ENCODE peak calls at places on chromosome 2, in eight cellular contexts. A is effector memory CD4-positive, alpha-beta T cell; I is SJSA1; H is H7; N is fibroblast of mammary gland; G is psoas muscle; W is BE2C; T is WERI-Rb-1. Y is an unnamed sample.

GRCh38 chr2:8743261-8743660 is 61.4 kb downstream of the ID2 start:
- DNase-seq in A (no peak), I (no peak), H (no peak), N (no peak), G (no peak), W (no peak), T (no peak), Y (no peak)

GRCh38 chr2:216216951-216217903 is 108.1 kb downstream of the XRCC5 start:
- DNase-seq in A (no peak), I (peak; percentile 66), H (no peak), N (peak; percentile 61), G (no peak), W (peak; percentile 49), T (no peak), Y (no peak)

GRCh38 chr2:149768320-149768799 is 180.8 kb upstream of the MMADHC start:
- DNase-seq in A (no peak), I (no peak), H (no peak), N (peak; percentile 14), G (no peak), W (no peak), T (no peak), Y (no peak)

GRCh38 chr2:126437016-126437415 is 218.9 kb upstream of the GYPC start:
- DNase-seq in A (no peak), I (no peak), H (no peak), N (no peak), G (no peak), W (no peak), T (no peak), Y (no peak)

GRCh38 chr2:231182500-231182899 is 15.9 kb upstream of the ARMC9 start:
- DNase-seq in A (no peak), I (no peak), H (peak; percentile 55), N (no peak), G (no peak), W (no peak), T (no peak), Y (no peak)

GRCh38 chr2:236865052-236865451 is 220.6 kb upstream of the COPS8 start:
- DNase-seq in A (no peak), I (peak; percentile 16), H (no peak), N (no peak), G (no peak), W (no peak), T (no peak), Y (no peak)

GRCh38 chr2:166375205-166375735 is 474 bp downstream of the SCN9A start:
- DNase-seq in A (no peak), I (no peak), H (no peak), N (peak; percentile 11), G (no peak), W (no peak), T (no peak), Y (no peak)

GRCh38 chr2:174076948-174077347 is 111.8 kb upstream of the SP3 start:
- DNase-seq in A (no peak), I (no peak), H (no peak), N (no peak), G (no peak), W (no peak), T (no peak), Y (no peak)

GRCh38 chr2:150168596-150168995 is 318.9 kb downstream of the RND3 start:
- DNase-seq in A (no peak), I (no peak), H (no peak), N (no peak), G (no peak), W (no peak), T (no peak), Y (no peak)

GRCh38 chr2:50395510-50396300 is 636.2 kb downstream of the NRXN1 start:
- DNase-seq in A (no peak), I (no peak), H (no peak), N (no peak), G (no peak), W (no peak), T (no peak), Y (no peak)

GRCh38 chr2:78601113-78601512 is 424.4 kb upstream of the REG3G start:
- DNase-seq in A (no peak), I (no peak), H (no peak), N (no peak), G (no peak), W (no peak), T (no peak), Y (no peak)

GRCh38 chr2:175049671-175050070 is 44.5 kb upstream of the CHN1 start:
- DNase-seq in A (no peak), I (no peak), H (no peak), N (peak; percentile 64), G (no peak), W (no peak), T (no peak), Y (no peak)

GRCh38 chr2:213320604-213321003 is 36.3 kb downstream of the SPAG16 start:
- DNase-seq in A (no peak), I (no peak), H (no peak), N (no peak), G (no peak), W (no peak), T (no peak), Y (no peak)

GRCh38 chr2:237290249-237290648 is 123.7 kb downstream of the COL6A3 start:
- DNase-seq in A (no peak), I (no peak), H (no peak), N (peak; percentile 93), G (peak; percentile 94), W (no peak), T (no peak), Y (no peak)

GRCh38 chr2:142865924-142866323 is 11.5 kb upstream of the KYNU start:
- DNase-seq in A (no peak), I (no peak), H (no peak), N (no peak), G (no peak), W (no peak), T (no peak), Y (no peak)

GRCh38 chr2:219003267-219003634 is 10.0 kb upstream of the CRYBA2 start:
- DNase-seq in A (no peak), I (no peak), H (peak; percentile 67), N (no peak), G (no peak), W (no peak), T (no peak), Y (no peak)

GRCh38 chr2:207334309-207334630 is 168.5 kb upstream of the KLF7 start:
- DNase-seq in A (no peak), I (no peak), H (no peak), N (no peak), G (no peak), W (no peak), T (no peak), Y (no peak)

DNA sequence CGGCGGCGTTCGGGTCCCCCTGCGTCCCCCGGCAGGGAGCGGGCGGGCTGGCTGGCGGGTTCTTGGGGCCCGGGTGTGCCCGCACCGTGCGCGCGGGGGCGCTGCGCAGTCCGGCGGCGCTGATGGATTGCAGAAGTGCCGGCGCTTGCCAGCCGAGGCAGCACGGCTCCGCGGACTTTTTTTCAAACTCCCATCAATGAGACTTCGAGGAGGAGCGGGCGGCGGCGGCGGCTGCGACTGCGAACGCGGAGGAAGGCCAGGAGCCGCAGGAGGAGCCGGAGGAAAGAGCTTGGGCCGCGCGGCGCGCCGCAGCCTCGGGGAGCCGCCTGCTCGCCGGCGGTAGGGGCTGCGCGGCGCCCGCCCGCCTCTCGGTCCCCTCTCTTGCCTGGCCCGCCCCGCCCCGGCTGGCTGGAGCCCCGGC is at the start of gene GLI2:
- DNase-seq in A (no peak), I (peak; percentile 86), H (peak; percentile 88), N (peak; percentile 84), G (peak; percentile 86), W (peak; percentile 76), T (peak; percentile 72), Y (peak; percentile 53)
- H3K4me3 ChIP-seq in A (peak within 1 kb of the TSS; percentile 25), I (peak within 1 kb of the TSS; percentile 92), H (peak within 1 kb of the TSS; percentile 88), N (peak within 1 kb of the TSS; percentile 74), G (peak within 1 kb of the TSS; percentile 69), W (peak within 1 kb of the TSS; percentile 67), T (peak within 1 kb of the TSS; percentile 42), Y (no peak within 1 kb of the TSS)

DNA sequence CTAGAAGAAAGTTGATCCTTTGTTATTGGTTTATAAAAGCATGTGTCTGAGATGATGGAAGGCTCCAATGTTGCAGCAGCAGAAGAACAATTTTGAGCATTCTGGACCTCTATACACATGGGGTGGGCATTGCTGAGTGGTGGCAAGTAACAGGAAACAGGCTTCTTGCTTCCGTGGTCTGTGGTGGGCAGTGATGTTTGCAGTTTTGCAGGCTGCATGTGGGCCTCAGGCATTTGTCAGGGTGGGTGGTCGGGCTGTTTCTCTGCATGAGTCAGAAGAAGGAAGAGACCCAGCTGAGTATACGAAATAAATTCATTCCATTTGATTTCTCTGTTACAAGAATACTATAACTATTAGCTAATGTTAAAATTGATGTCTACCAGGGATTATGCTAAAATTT is 239.5 kb upstream of the COL3A1 start:
- DNase-seq in A (no peak), I (peak; percentile 98), H (peak; percentile 11), N (peak; percentile 8), G (no peak), W (no peak), T (no peak), Y (no peak)
- H3K4me3 ChIP-seq in A (no peak overlapping the region), I (no peak overlapping the region), H (no peak overlapping the region), N (no peak overlapping the region), G (no peak overlapping the region), W (no peak overlapping the region), T (no peak overlapping the region), Y (no peak overlapping the region)

DNA sequence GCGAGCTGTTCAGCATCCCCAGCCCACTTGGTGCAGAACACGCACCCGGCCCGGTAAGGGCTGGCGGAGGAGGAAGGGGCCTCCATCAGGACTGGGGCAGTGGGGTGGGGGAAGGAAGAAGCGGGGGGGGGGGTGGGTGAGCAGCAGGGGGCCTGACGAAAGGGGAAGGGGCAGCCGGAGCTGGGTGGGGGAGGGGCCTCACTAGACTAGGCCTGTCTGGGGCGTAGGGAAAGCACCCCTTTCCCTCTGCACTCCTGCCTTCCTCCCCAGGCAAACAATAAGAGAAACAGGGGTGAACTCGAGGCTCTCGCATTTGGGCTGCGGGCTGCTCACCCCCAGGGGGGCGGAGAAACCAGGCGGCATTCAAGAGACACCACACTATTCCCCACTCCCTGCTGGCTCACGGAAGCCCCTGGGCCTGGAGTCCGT is 82.7 kb upstream of the POMC start:
- DNase-seq in A (no peak), I (no peak), H (peak; percentile 90), N (no peak), G (no peak), W (no peak), T (no peak), Y (no peak)
- H3K4me3 ChIP-seq in A (peak overlapping the region; percentile 68), I (no peak overlapping the region), H (peak overlapping the region; percentile 57), N (peak overlapping the region; percentile 44), G (peak overlapping the region; percentile 68), W (peak overlapping the region; percentile 83), T (peak overlapping the region; percentile 88), Y (peak overlapping the region; percentile 58)

DNA sequence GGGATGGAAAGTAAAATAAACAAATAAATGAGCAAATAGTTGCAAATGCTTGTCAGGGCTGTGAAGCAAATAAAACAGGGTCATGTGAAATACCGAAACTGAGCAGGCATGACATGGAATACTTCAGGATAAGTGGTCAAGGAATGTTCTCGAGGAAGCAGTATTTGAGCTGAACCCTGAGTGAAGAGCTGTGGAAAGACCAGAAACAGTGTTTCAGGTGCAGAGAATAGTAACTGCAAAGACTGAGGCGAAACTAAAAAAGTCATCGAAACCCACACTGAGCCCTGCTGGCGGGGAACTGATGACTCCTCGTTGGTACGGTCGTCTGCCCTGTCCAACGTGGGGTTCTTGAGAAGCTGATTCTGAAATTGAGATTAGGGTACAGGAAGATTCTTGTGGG is 27.2 kb upstream of the MYCN start:
- DNase-seq in A (no peak), I (no peak), H (no peak), N (no peak), G (no peak), W (no peak), T (no peak), Y (no peak)
- H3K4me3 ChIP-seq in A (no peak overlapping the region), I (no peak overlapping the region), H (no peak overlapping the region), N (no peak overlapping the region), G (no peak overlapping the region), W (no peak overlapping the region), T (no peak overlapping the region), Y (no peak overlapping the region)